ENCODE peak calls at places on chromosomes 5 and 9, in ten cellular contexts. C is CD4-positive, alpha-beta T cell; T is left colon; D is NCI-H1105; E is islet precursor cell; O is stimulated activated CD4-positive, alpha-beta T cell treated with anti-CD3 and anti-CD28 coated beads, TNF-alpha, amount 100 ng/mL, for 4 hours; U is COLO829; I is renal cortical epithelial cell; V is heart left ventricle; Y is SHP77. P is an unnamed sample.

GRCh38 chr5:124746252-124746915 is at the start of gene ZNF608:
- DNase-seq in E (peak; percentile 73), U (no peak), O (no peak), I (peak; percentile 85), D (peak; percentile 22), C (no peak), Y (peak; percentile 20), V (no peak), T (peak; percentile 33), P (peak; percentile 27)

GRCh38 chr9:112850840-112851239 is 39.8 kb downstream of the SLC46A2 start:
- DNase-seq in T (no peak), O (no peak), V (no peak), I (no peak), Y (no peak), E (peak; percentile 25), C (no peak), D (no peak), U (no peak), P (no peak)

GRCh38 chr5:139709587-139710369 is 61.6 kb downstream of the CXXC5 start:
- DNase-seq in V (peak; percentile 74), E (peak; percentile 79), I (no peak), D (no peak), U (no peak), Y (no peak), T (peak; percentile 47), O (no peak), C (peak; percentile 43), P (no peak)

GRCh38 chr9:76151267-76151666 is 243.0 kb downstream of the RFK start:
- DNase-seq in E (peak; percentile 64), D (no peak), T (no peak), O (no peak), Y (no peak), C (no peak), U (no peak), I (no peak), V (no peak), P (no peak)

GRCh38 chr5:116361171-116361967 is 213.3 kb downstream of the SEMA6A start:
- DNase-seq in U (no peak), O (no peak), T (peak; percentile 73), Y (peak; percentile 26), V (peak; percentile 63), D (no peak), I (peak; percentile 16), E (peak; percentile 87), C (no peak), P (peak; percentile 26)

GRCh38 chr9:37729499-37729898 is 24.1 kb upstream of the TRMT10B start:
- DNase-seq in C (no peak), Y (no peak), U (no peak), T (no peak), V (no peak), E (no peak), O (no peak), D (no peak), I (no peak), P (no peak)

GRCh38 chr5:10691826-10692785 is 68.9 kb downstream of the DAP start:
- DNase-seq in U (no peak), T (no peak), V (no peak), I (peak; percentile 54), C (no peak), D (no peak), Y (no peak), E (peak; percentile 91), O (no peak), P (no peak)

GRCh38 chr5:135332519-135333150 is 66.4 kb downstream of the MACROH2A1 start:
- DNase-seq in T (no peak), C (no peak), D (peak; percentile 14), U (peak; percentile 67), Y (peak; percentile 58), O (no peak), I (peak; percentile 70), E (no peak), V (no peak), P (peak; percentile 6)

GRCh38 chr5:160312139-160312959 is at the start of gene CCNJL:
- DNase-seq in U (peak; percentile 40), Y (peak; percentile 77), I (no peak), C (no peak), E (peak; percentile 87), D (peak; percentile 60), T (peak; percentile 59), V (peak; percentile 71), O (no peak), P (peak; percentile 73)

GRCh38 chr9:593809-594208 is 247.7 kb upstream of the DMRT1 start:
- DNase-seq in E (no peak), T (no peak), C (no peak), U (no peak), I (no peak), D (no peak), V (no peak), O (no peak), Y (no peak), P (no peak)

GRCh38 chr5:104540448-104540847 is 977.9 kb upstream of the NUDT12 start:
- DNase-seq in I (peak; percentile 19), O (no peak), U (peak; percentile 26), Y (no peak), D (no peak), E (no peak), V (no peak), T (no peak), C (no peak), P (peak; percentile 9)

GRCh38 chr9:77177894-77178794 is 810 bp downstream of the VPS13A start:
- DNase-seq in D (no peak), V (peak; percentile 39), U (no peak), E (peak; percentile 69), C (peak; percentile 49), T (peak; percentile 63), Y (peak; percentile 33), O (peak; percentile 23), I (peak; percentile 12), P (no peak)

GRCh38 chr9:16725066-16725465 is 145.4 kb downstream of the BNC2 start:
- DNase-seq in O (no peak), U (no peak), V (no peak), D (no peak), T (no peak), Y (no peak), I (no peak), C (no peak), E (no peak), P (no peak)

GRCh38 chr9:108053555-108054061 is 564.0 kb upstream of the KLF4 start:
- DNase-seq in I (peak; percentile 86), U (no peak), D (peak; percentile 13), O (no peak), Y (no peak), E (no peak), T (peak; percentile 64), V (peak; percentile 61), C (no peak), P (peak; percentile 4)

GRCh38 chr5:53874409-53874808 is 314.0 kb downstream of the NDUFS4 start:
- DNase-seq in I (peak; percentile 87), D (no peak), T (no peak), Y (no peak), C (no peak), O (no peak), U (peak; percentile 1), V (no peak), E (no peak), P (peak; percentile 16)

GRCh38 chr5:61002616-61003015 is 57.6 kb downstream of the NDUFAF2 start:
- DNase-seq in E (no peak), I (no peak), C (no peak), U (no peak), T (no peak), Y (no peak), D (no peak), V (no peak), O (no peak), P (no peak)

GRCh38 chr5:87722286-87722685 is 309.6 kb upstream of the CCNH start:
- DNase-seq in I (no peak), O (no peak), C (no peak), U (peak; percentile 3), E (no peak), Y (no peak), T (no peak), D (no peak), V (no peak), P (no peak)

GRCh38 chr5:78747703-78748359 is 99.3 kb upstream of the LHFPL2 start:
- DNase-seq in I (no peak), E (no peak), V (no peak), O (no peak), Y (no peak), T (no peak), U (peak; percentile 40), C (no peak), D (no peak), P (no peak)

GRCh38 chr9:121556580-121556979 is 56.9 kb upstream of the GGTA1 start:
- DNase-seq in O (no peak), T (no peak), U (no peak), Y (no peak), E (no peak), I (peak; percentile 99), V (peak; percentile 53), D (no peak), C (no peak), P (no peak)

GRCh38 chr5:107242411-107242810 is 428.3 kb downstream of the EFNA5 start:
- DNase-seq in V (no peak), E (no peak), D (no peak), T (no peak), O (no peak), I (no peak), C (no peak), Y (no peak), U (no peak), P (no peak)

GRCh38 chr5:2205596-2205995 is 322.9 kb upstream of the IRX4 start:
- DNase-seq in U (no peak), T (no peak), I (no peak), C (no peak), D (no peak), O (no peak), Y (no peak), E (peak; percentile 32), V (no peak), P (no peak)

GRCh38 chr5:82348749-82349148 is 70.6 kb upstream of the RPS23 start:
- DNase-seq in C (no peak), O (no peak), Y (no peak), U (no peak), E (no peak), V (no peak), T (no peak), D (no peak), I (no peak), P (no peak)

GRCh38 chr5:135448796-135449507 is 1.8 kb upstream of the DCANP1 start:
- DNase-seq in Y (no peak), T (no peak), O (no peak), E (peak; percentile 48), D (no peak), V (no peak), I (peak; percentile 13), C (no peak), U (no peak), P (no peak)

GRCh38 chr5:153777681-153778080 is 261.0 kb downstream of the FAM114A2 start:
- DNase-seq in V (no peak), T (no peak), Y (no peak), D (no peak), C (no peak), U (no peak), I (no peak), E (no peak), O (no peak), P (no peak)

GRCh38 chr5:180910735-180911134 is 11.8 kb downstream of the BTNL8 start:
- DNase-seq in I (peak; percentile 12), E (no peak), D (no peak), O (no peak), Y (no peak), T (no peak), C (no peak), U (peak; percentile 22), V (no peak), P (no peak)

GRCh38 chr5:91224459-91224858 is 158.7 kb downstream of the ARRDC3 start:
- DNase-seq in E (no peak), C (no peak), V (no peak), T (no peak), I (peak; percentile 68), D (no peak), Y (no peak), O (no peak), U (no peak), P (no peak)

GRCh38 chr5:88976914-88977313 is 93.9 kb upstream of the MEF2C start:
- DNase-seq in O (no peak), E (no peak), Y (no peak), T (no peak), V (no peak), U (no peak), I (no peak), D (no peak), C (no peak), P (no peak)

GRCh38 chr5:23507278-23507685 is at the start of gene PRDM9:
- DNase-seq in O (no peak), T (peak; percentile 10), Y (peak; percentile 100), U (peak; percentile 53), V (peak; percentile 68), E (peak; percentile 55), I (peak; percentile 50), C (no peak), D (peak; percentile 97), P (peak; percentile 30)